ENCODE peak calls at places on chromosome 11, in four cellular contexts. One of them, this sample, is unnamed.

GRCh38 chr11:134479206-134479955 is 67.3 kb upstream of the B3GAT1 start:
- DNase-seq in GM23338: no peak
- DNase-seq in cardiac muscle cell: no peak
- DNase-seq in adrenal gland: no peak
- DNase-seq in this sample: no peak

GRCh38 chr11:16778286-16778685 is 39.8 kb downstream of the C11orf58 start:
- DNase-seq in GM23338: no peak
- DNase-seq in cardiac muscle cell: no peak
- DNase-seq in adrenal gland: no peak
- DNase-seq in this sample: no peak

GRCh38 chr11:109898592-109898991 is 194.6 kb upstream of the ZC3H12C start:
- DNase-seq in GM23338: no peak
- DNase-seq in cardiac muscle cell: no peak
- DNase-seq in adrenal gland: no peak
- DNase-seq in this sample: no peak

GRCh38 chr11:75328426-75329277 is 22.8 kb downstream of the ARRB1 start:
- DNase-seq in GM23338: peak; percentile 81
- DNase-seq in cardiac muscle cell: peak; percentile 84
- DNase-seq in adrenal gland: peak; percentile 39
- DNase-seq in this sample: peak; percentile 68

GRCh38 chr11:32881286-32881685 is 11.3 kb upstream of the QSER1 start:
- DNase-seq in GM23338: no peak
- DNase-seq in cardiac muscle cell: no peak
- DNase-seq in adrenal gland: no peak
- DNase-seq in this sample: no peak

GRCh38 chr11:94457118-94458029 is 36.3 kb downstream of the MRE11 start:
- DNase-seq in GM23338: no peak
- DNase-seq in cardiac muscle cell: no peak
- DNase-seq in adrenal gland: no peak
- DNase-seq in this sample: no peak

GRCh38 chr11:95445746-95446333 is 214.8 kb upstream of the SESN3 start:
- DNase-seq in GM23338: peak; percentile 21
- DNase-seq in cardiac muscle cell: no peak
- DNase-seq in adrenal gland: no peak
- DNase-seq in this sample: no peak

GRCh38 chr11:58905141-58905715 is 34.1 kb upstream of the GLYATL1 start:
- DNase-seq in GM23338: peak; percentile 75
- DNase-seq in cardiac muscle cell: peak; percentile 56
- DNase-seq in adrenal gland: no peak
- DNase-seq in this sample: peak; percentile 62

GRCh38 chr11:95925011-95925410 is 1.1 kb upstream of the MTMR2 start:
- DNase-seq in GM23338: peak; percentile 23
- DNase-seq in cardiac muscle cell: peak; percentile 56
- DNase-seq in adrenal gland: no peak
- DNase-seq in this sample: no peak

GRCh38 chr11:117600261-117600783 is 196.7 kb downstream of the DSCAML1 start:
- DNase-seq in GM23338: no peak
- DNase-seq in cardiac muscle cell: no peak
- DNase-seq in adrenal gland: no peak
- DNase-seq in this sample: no peak

GRCh38 chr11:92739020-92739419 is 230.4 kb upstream of the MTNR1B start:
- DNase-seq in GM23338: no peak
- DNase-seq in cardiac muscle cell: peak; percentile 75
- DNase-seq in adrenal gland: peak; percentile 33
- DNase-seq in this sample: no peak

GRCh38 chr11:90218606-90219005 is 4.2 kb downstream of the CHORDC1 start:
- DNase-seq in GM23338: peak; percentile 63
- DNase-seq in cardiac muscle cell: no peak
- DNase-seq in adrenal gland: no peak
- DNase-seq in this sample: no peak

GRCh38 chr11:102085864-102086551 is 24.2 kb upstream of the YAP1 start:
- DNase-seq in GM23338: no peak
- DNase-seq in cardiac muscle cell: no peak
- DNase-seq in adrenal gland: no peak
- DNase-seq in this sample: no peak

GRCh38 chr11:23010790-23011340 is 150.6 kb upstream of the CCDC179 start:
- DNase-seq in GM23338: no peak
- DNase-seq in cardiac muscle cell: no peak
- DNase-seq in adrenal gland: no peak
- DNase-seq in this sample: no peak

GRCh38 chr11:9273430-9274336 is 8.5 kb upstream of the DENND5A start:
- DNase-seq in GM23338: no peak
- DNase-seq in cardiac muscle cell: peak; percentile 63
- DNase-seq in adrenal gland: no peak
- DNase-seq in this sample: no peak

GRCh38 chr11:62137276-62137861 is 13.6 kb downstream of the INCENP start:
- DNase-seq in GM23338: no peak
- DNase-seq in cardiac muscle cell: no peak
- DNase-seq in adrenal gland: no peak
- DNase-seq in this sample: no peak

GRCh38 chr11:121476379-121477032 is 23.7 kb upstream of the SORL1-AS1 start:
- DNase-seq in GM23338: no peak
- DNase-seq in cardiac muscle cell: no peak
- DNase-seq in adrenal gland: no peak
- DNase-seq in this sample: no peak

GRCh38 chr11:117217685-117218084 is 14.2 kb downstream of the PCSK7 start:
- DNase-seq in GM23338: no peak
- DNase-seq in cardiac muscle cell: no peak
- DNase-seq in adrenal gland: no peak
- DNase-seq in this sample: no peak

GRCh38 chr11:50169634-50170033 is 137.0 kb downstream of the OR4C45 start:
- DNase-seq in GM23338: no peak
- DNase-seq in cardiac muscle cell: no peak
- DNase-seq in adrenal gland: no peak
- DNase-seq in this sample: no peak

DNA sequence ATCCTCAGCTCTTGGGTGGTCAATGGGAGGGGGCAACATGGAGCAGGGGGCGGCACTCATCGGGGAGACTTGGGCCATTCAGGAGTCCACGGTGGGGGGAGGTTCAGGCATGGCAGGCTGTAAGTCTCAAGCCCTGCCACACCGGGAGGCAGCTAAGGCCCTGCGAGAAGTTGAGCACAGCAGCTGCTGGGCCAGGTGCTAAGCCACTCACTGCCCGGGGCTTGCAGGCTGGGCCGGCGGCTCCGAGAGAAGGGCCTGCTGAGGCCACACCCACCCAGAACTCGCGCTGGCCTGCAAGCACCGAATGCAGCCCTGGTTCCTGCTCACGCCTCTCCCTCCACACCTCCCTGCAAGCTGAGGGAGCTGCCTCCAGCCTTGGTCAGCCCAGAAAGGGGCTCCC is 131.4 kb downstream of the OR4C45 start:
- DNase-seq in GM23338: no peak
- DNase-seq in cardiac muscle cell: no peak
- DNase-seq in adrenal gland: no peak
- DNase-seq in this sample: no peak
- H3K36me3 ChIP-seq in GM23338: peaks cover 7% of the 10 kb centered on the region
- H3K36me3 ChIP-seq in cardiac muscle cell: no peaks in the 10 kb centered on the region
- H3K36me3 ChIP-seq in adrenal gland: no peaks in the 10 kb centered on the region
- H3K36me3 ChIP-seq in this sample: no peaks in the 10 kb centered on the region

GRCh38 chr11:17846852-17847453 is 112.4 kb downstream of the KCNC1 start:
- DNase-seq in GM23338: peak; percentile 34
- DNase-seq in cardiac muscle cell: peak; percentile 37
- DNase-seq in adrenal gland: peak; percentile 27
- DNase-seq in this sample: peak; percentile 47
- TF ChIP-seq CTCF in GM23338: no peak
- TF ChIP-seq CTCF in cardiac muscle cell: peak; percentile 26
- TF ChIP-seq CTCF in adrenal gland: no peak
- TF ChIP-seq CTCF in this sample: peak; percentile 29

GRCh38 chr11:7918141-7918540 is 12.9 kb downstream of the OR10A6 start:
- DNase-seq in GM23338: no peak
- DNase-seq in cardiac muscle cell: no peak
- DNase-seq in adrenal gland: no peak
- DNase-seq in this sample: no peak
- H3K4me1 ChIP-seq in GM23338: no peaks in the 10 kb centered on the region
- H3K4me1 ChIP-seq in cardiac muscle cell: no peaks in the 10 kb centered on the region
- H3K4me1 ChIP-seq in adrenal gland: no peaks in the 10 kb centered on the region
- H3K4me1 ChIP-seq in this sample: no peaks in the 10 kb centered on the region

GRCh38 chr11:65851083-65851579 is 6.8 kb downstream of the CFL1 start:
- DNase-seq in GM23338: peak; percentile 90
- DNase-seq in cardiac muscle cell: peak; percentile 37
- DNase-seq in adrenal gland: no peak
- DNase-seq in this sample: no peak
- H3K36me3 ChIP-seq in GM23338: peaks cover 28% of the 10 kb centered on the region
- H3K36me3 ChIP-seq in cardiac muscle cell: peaks cover 33% of the 10 kb centered on the region
- H3K36me3 ChIP-seq in adrenal gland: peaks cover 46% of the 10 kb centered on the region
- H3K36me3 ChIP-seq in this sample: no peaks in the 10 kb centered on the region

DNA sequence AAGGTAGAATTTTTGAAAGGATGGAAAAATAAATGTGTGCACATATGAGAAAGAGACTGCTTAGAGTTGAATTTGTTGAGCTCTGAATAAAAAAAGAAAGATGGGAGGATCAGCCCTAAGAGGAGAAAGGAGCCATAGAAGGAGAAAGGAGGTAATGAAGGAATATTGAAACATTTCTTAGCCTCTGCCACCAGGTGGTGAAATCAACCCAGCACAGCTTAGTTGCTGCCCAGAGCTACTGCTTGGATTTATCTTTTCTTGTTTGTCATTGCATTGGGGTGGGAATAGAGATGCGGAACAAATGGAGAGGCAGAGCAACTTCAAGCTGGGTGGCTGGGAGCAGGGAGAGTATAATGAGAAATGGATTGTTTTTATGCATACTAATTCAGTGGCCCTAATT is 80.4 kb downstream of the SERGEF start:
- DNase-seq in GM23338: peak; percentile 70
- DNase-seq in cardiac muscle cell: no peak
- DNase-seq in adrenal gland: no peak
- DNase-seq in this sample: no peak
- TF ChIP-seq CTCF in GM23338: peak; percentile 56
- TF ChIP-seq CTCF in cardiac muscle cell: peak; percentile 15
- TF ChIP-seq CTCF in adrenal gland: no peak
- TF ChIP-seq CTCF in this sample: no peak

DNA sequence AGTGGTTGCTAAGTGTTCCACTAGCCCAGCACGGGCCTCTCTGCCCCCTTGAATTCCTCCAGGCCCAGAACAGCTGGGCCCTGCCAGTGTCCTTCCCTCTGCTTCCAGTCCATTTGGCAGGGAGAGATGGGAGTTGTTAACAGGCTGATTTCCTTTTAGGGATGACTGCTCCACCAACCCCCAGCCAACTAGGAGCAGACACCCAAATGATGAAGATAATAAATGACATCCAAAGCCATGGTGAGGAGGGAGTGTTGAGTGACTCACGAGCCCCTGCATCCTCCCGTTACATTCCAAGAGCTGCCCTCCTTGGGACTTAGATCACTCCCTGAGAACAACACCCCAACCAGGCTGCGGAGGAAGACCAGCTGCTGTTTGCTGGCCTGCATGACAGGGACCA is 20.6 kb downstream of the PARVA start:
- DNase-seq in GM23338: no peak
- DNase-seq in cardiac muscle cell: peak; percentile 96
- DNase-seq in adrenal gland: peak; percentile 40
- DNase-seq in this sample: peak; percentile 78
- H3K4me1 ChIP-seq in GM23338: peaks cover 10% of the 10 kb centered on the region
- H3K4me1 ChIP-seq in cardiac muscle cell: no peaks in the 10 kb centered on the region
- H3K4me1 ChIP-seq in adrenal gland: no peaks in the 10 kb centered on the region
- H3K4me1 ChIP-seq in this sample: peaks cover 54% of the 10 kb centered on the region

DNA sequence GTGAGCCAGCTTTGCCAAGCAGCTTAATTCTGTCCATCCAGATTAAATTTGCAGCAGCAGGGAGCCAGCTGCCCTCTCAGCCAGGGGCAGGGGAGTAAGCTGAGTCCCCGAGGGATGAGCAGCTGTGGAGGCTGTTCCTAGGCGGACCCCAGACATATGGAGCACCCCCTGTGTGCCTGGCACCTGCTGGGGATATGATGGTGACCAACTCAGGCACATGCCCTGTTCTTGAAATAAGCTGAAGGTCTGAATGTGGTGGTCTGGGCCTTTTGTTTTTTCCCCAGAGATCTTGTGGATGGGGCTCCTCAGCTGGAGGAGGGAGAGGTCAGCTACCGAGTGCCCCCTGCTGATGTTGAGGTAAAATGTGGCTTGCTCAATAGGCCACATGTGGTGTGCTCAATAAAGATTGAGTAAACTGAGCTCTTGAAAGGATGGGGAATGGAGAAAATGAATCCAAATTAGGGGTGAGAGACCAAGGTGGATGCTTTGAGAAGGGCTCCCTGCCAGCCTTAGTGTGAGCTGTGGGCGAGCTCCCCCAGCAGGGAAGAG is 103.3 kb upstream of the NNMT start:
- DNase-seq in GM23338: no peak
- DNase-seq in cardiac muscle cell: peak; percentile 26
- DNase-seq in adrenal gland: no peak
- DNase-seq in this sample: no peak
- H3K36me3 ChIP-seq in GM23338: no peaks in the 10 kb centered on the region
- H3K36me3 ChIP-seq in cardiac muscle cell: no peaks in the 10 kb centered on the region
- H3K36me3 ChIP-seq in adrenal gland: peaks cover 2% of the 10 kb centered on the region
- H3K36me3 ChIP-seq in this sample: peaks cover 28% of the 10 kb centered on the region

GRCh38 chr11:60734271-60734670 is 9.8 kb downstream of the MS4A18 start:
- DNase-seq in GM23338: no peak
- DNase-seq in cardiac muscle cell: no peak
- DNase-seq in adrenal gland: no peak
- DNase-seq in this sample: no peak

GRCh38 chr11:60744114-60744513 is 12.6 kb upstream of the MS4A15 start:
- DNase-seq in GM23338: no peak
- DNase-seq in cardiac muscle cell: no peak
- DNase-seq in adrenal gland: no peak
- DNase-seq in this sample: no peak

GRCh38 chr11:60743058-60743457 is 13.6 kb upstream of the MS4A15 start:
- DNase-seq in GM23338: peak; percentile 15
- DNase-seq in cardiac muscle cell: no peak
- DNase-seq in adrenal gland: no peak
- DNase-seq in this sample: no peak

GRCh38 chr11:60740573-60740972 is 16.1 kb downstream of the MS4A18 start:
- DNase-seq in GM23338: no peak
- DNase-seq in cardiac muscle cell: no peak
- DNase-seq in adrenal gland: no peak
- DNase-seq in this sample: no peak

DNA sequence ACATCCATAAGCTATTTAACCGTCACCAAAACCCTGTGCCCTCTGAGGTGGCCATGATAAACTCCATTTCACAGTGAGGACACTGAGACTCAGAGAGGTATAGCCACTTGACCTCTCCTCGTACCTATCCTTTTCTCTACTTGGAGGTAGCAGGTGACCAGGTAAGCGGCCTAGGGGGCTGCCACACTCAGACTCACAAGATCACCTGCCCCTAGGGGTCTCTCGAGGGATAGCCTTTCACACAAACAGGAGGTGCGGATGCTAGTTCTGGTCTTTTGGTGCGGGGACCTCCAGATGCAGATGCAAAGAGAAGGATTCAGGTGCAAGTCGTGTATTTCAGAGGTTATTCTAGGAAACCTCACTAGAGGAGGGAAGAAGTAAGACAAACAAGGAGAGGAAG is 14.6 kb downstream of the MS4A18 start:
- DNase-seq in GM23338: peak; percentile 72
- DNase-seq in cardiac muscle cell: no peak
- DNase-seq in adrenal gland: no peak
- DNase-seq in this sample: no peak
- TF ChIP-seq CTCF in GM23338: peak; percentile 53
- TF ChIP-seq CTCF in cardiac muscle cell: no peak
- TF ChIP-seq CTCF in adrenal gland: no peak
- TF ChIP-seq CTCF in this sample: no peak

GRCh38 chr11:114141863-114142590 is 82.5 kb downstream of the ZBTB16 start:
- DNase-seq in GM23338: no peak
- DNase-seq in cardiac muscle cell: no peak
- DNase-seq in adrenal gland: no peak
- DNase-seq in this sample: no peak
- H3K4me1 ChIP-seq in GM23338: peaks cover 11% of the 10 kb centered on the region
- H3K4me1 ChIP-seq in cardiac muscle cell: no peaks in the 10 kb centered on the region
- H3K4me1 ChIP-seq in adrenal gland: peaks cover 49% of the 10 kb centered on the region
- H3K4me1 ChIP-seq in this sample: peaks cover 92% of the 10 kb centered on the region

GRCh38 chr11:20050551-20051333 is 109.5 kb downstream of the DBX1 start:
- DNase-seq in GM23338: peak; percentile 75
- DNase-seq in cardiac muscle cell: no peak
- DNase-seq in adrenal gland: no peak
- DNase-seq in this sample: no peak
- H3K36me3 ChIP-seq in GM23338: peaks cover 32% of the 10 kb centered on the region
- H3K36me3 ChIP-seq in cardiac muscle cell: peaks cover 80% of the 10 kb centered on the region
- H3K36me3 ChIP-seq in adrenal gland: peaks cover 5% of the 10 kb centered on the region
- H3K36me3 ChIP-seq in this sample: peaks cover 37% of the 10 kb centered on the region